ENCODE peak calls at places on chromosomes 3 and 15, in ten cellular contexts. One of them, this sample, is unnamed.

GRCh38 chr3:134008630-134009156 is 21.0 kb downstream of the SLCO2A1 start:
- DNase-seq in breast epithelium: peak; percentile 11
- DNase-seq in DND-41: no peak
- DNase-seq in left ventricle myocardium inferior: no peak
- DNase-seq in Caco-2: no peak
- DNase-seq in PC-3: peak; percentile 90
- DNase-seq in fibroblast of lung: peak; percentile 54
- DNase-seq in brain microvascular endothelial cell: peak; percentile 78
- DNase-seq in heart left ventricle: no peak
- DNase-seq in ascending aorta: no peak
- DNase-seq in this sample: peak; percentile 82

GRCh38 chr3:155572085-155572484 is 172.8 kb downstream of the PLCH1 start:
- DNase-seq in breast epithelium: no peak
- DNase-seq in DND-41: no peak
- DNase-seq in left ventricle myocardium inferior: no peak
- DNase-seq in Caco-2: no peak
- DNase-seq in PC-3: peak; percentile 24
- DNase-seq in fibroblast of lung: peak; percentile 44
- DNase-seq in brain microvascular endothelial cell: no peak
- DNase-seq in heart left ventricle: no peak
- DNase-seq in ascending aorta: no peak
- DNase-seq in this sample: peak; percentile 20

GRCh38 chr3:133472242-133472641 is 72.4 kb downstream of the BFSP2 start:
- DNase-seq in breast epithelium: no peak
- DNase-seq in DND-41: no peak
- DNase-seq in left ventricle myocardium inferior: no peak
- DNase-seq in Caco-2: no peak
- DNase-seq in PC-3: no peak
- DNase-seq in fibroblast of lung: peak; percentile 29
- DNase-seq in brain microvascular endothelial cell: no peak
- DNase-seq in heart left ventricle: peak; percentile 43
- DNase-seq in ascending aorta: no peak
- DNase-seq in this sample: no peak

GRCh38 chr3:89212614-89213013 is 105.2 kb downstream of the EPHA3 start:
- DNase-seq in breast epithelium: no peak
- DNase-seq in DND-41: no peak
- DNase-seq in left ventricle myocardium inferior: no peak
- DNase-seq in Caco-2: no peak
- DNase-seq in PC-3: no peak
- DNase-seq in fibroblast of lung: no peak
- DNase-seq in brain microvascular endothelial cell: no peak
- DNase-seq in heart left ventricle: no peak
- DNase-seq in ascending aorta: no peak
- DNase-seq in this sample: no peak

GRCh38 chr15:36960947-36961227 is 139.5 kb downstream of the MEIS2 start:
- DNase-seq in breast epithelium: no peak
- DNase-seq in DND-41: no peak
- DNase-seq in left ventricle myocardium inferior: no peak
- DNase-seq in Caco-2: no peak
- DNase-seq in PC-3: no peak
- DNase-seq in fibroblast of lung: no peak
- DNase-seq in brain microvascular endothelial cell: no peak
- DNase-seq in heart left ventricle: no peak
- DNase-seq in ascending aorta: no peak
- DNase-seq in this sample: no peak

GRCh38 chr3:187870360-187871203 is 125.3 kb upstream of the BCL6 start:
- DNase-seq in breast epithelium: no peak
- DNase-seq in DND-41: no peak
- DNase-seq in left ventricle myocardium inferior: no peak
- DNase-seq in Caco-2: no peak
- DNase-seq in PC-3: no peak
- DNase-seq in fibroblast of lung: no peak
- DNase-seq in brain microvascular endothelial cell: no peak
- DNase-seq in heart left ventricle: no peak
- DNase-seq in ascending aorta: no peak
- DNase-seq in this sample: no peak

GRCh38 chr3:4584537-4585249 is 91.5 kb downstream of the ITPR1 start:
- DNase-seq in breast epithelium: peak; percentile 33
- DNase-seq in DND-41: peak; percentile 41
- DNase-seq in left ventricle myocardium inferior: no peak
- DNase-seq in Caco-2: no peak
- DNase-seq in PC-3: no peak
- DNase-seq in fibroblast of lung: peak; percentile 72
- DNase-seq in brain microvascular endothelial cell: peak; percentile 25
- DNase-seq in heart left ventricle: no peak
- DNase-seq in ascending aorta: no peak
- DNase-seq in this sample: peak; percentile 73

GRCh38 chr3:52136513-52136912 is 17.7 kb downstream of the POC1A start:
- DNase-seq in breast epithelium: peak; percentile 73
- DNase-seq in DND-41: no peak
- DNase-seq in left ventricle myocardium inferior: no peak
- DNase-seq in Caco-2: no peak
- DNase-seq in PC-3: no peak
- DNase-seq in fibroblast of lung: peak; percentile 40
- DNase-seq in brain microvascular endothelial cell: no peak
- DNase-seq in heart left ventricle: peak; percentile 41
- DNase-seq in ascending aorta: no peak
- DNase-seq in this sample: no peak

GRCh38 chr15:73989001-73989798 is 2.9 kb downstream of the STOML1 start:
- DNase-seq in breast epithelium: peak; percentile 6
- DNase-seq in DND-41: no peak
- DNase-seq in left ventricle myocardium inferior: no peak
- DNase-seq in Caco-2: no peak
- DNase-seq in PC-3: peak; percentile 72
- DNase-seq in fibroblast of lung: peak; percentile 79
- DNase-seq in brain microvascular endothelial cell: peak; percentile 62
- DNase-seq in heart left ventricle: no peak
- DNase-seq in ascending aorta: no peak
- DNase-seq in this sample: peak; percentile 74

GRCh38 chr3:185900228-185900627 is 37.6 kb downstream of the TRA2B start:
- DNase-seq in breast epithelium: peak; percentile 45
- DNase-seq in DND-41: no peak
- DNase-seq in left ventricle myocardium inferior: no peak
- DNase-seq in Caco-2: no peak
- DNase-seq in PC-3: peak; percentile 99
- DNase-seq in fibroblast of lung: peak; percentile 76
- DNase-seq in brain microvascular endothelial cell: peak; percentile 95
- DNase-seq in heart left ventricle: no peak
- DNase-seq in ascending aorta: no peak
- DNase-seq in this sample: peak; percentile 84

GRCh38 chr3:98855811-98856400 is 45.6 kb downstream of the DCBLD2 start:
- DNase-seq in breast epithelium: no peak
- DNase-seq in DND-41: no peak
- DNase-seq in left ventricle myocardium inferior: no peak
- DNase-seq in Caco-2: no peak
- DNase-seq in PC-3: peak; percentile 86
- DNase-seq in fibroblast of lung: peak; percentile 94
- DNase-seq in brain microvascular endothelial cell: peak; percentile 77
- DNase-seq in heart left ventricle: no peak
- DNase-seq in ascending aorta: no peak
- DNase-seq in this sample: peak; percentile 93

GRCh38 chr3:143245692-143246091 is 126.1 kb downstream of the CHST2 start:
- DNase-seq in breast epithelium: no peak
- DNase-seq in DND-41: no peak
- DNase-seq in left ventricle myocardium inferior: no peak
- DNase-seq in Caco-2: no peak
- DNase-seq in PC-3: no peak
- DNase-seq in fibroblast of lung: no peak
- DNase-seq in brain microvascular endothelial cell: no peak
- DNase-seq in heart left ventricle: no peak
- DNase-seq in ascending aorta: no peak
- DNase-seq in this sample: no peak

GRCh38 chr3:132253262-132253878 is 63.8 kb upstream of the ACP3 start:
- DNase-seq in breast epithelium: no peak
- DNase-seq in DND-41: peak; percentile 5
- DNase-seq in left ventricle myocardium inferior: no peak
- DNase-seq in Caco-2: peak; percentile 48
- DNase-seq in PC-3: peak; percentile 77
- DNase-seq in fibroblast of lung: peak; percentile 86
- DNase-seq in brain microvascular endothelial cell: peak; percentile 51
- DNase-seq in heart left ventricle: no peak
- DNase-seq in ascending aorta: no peak
- DNase-seq in this sample: peak; percentile 86
- TF ChIP-seq CTCF in breast epithelium: peak; percentile 64
- TF ChIP-seq CTCF in DND-41: peak; percentile 77
- TF ChIP-seq CTCF in left ventricle myocardium inferior: peak; percentile 79
- TF ChIP-seq CTCF in Caco-2: peak; percentile 84
- TF ChIP-seq CTCF in PC-3: peak; percentile 77
- TF ChIP-seq CTCF in fibroblast of lung: peak; percentile 94
- TF ChIP-seq CTCF in brain microvascular endothelial cell: peak; percentile 79
- TF ChIP-seq CTCF in heart left ventricle: peak; percentile 56
- TF ChIP-seq CTCF in ascending aorta: peak; percentile 80
- TF ChIP-seq CTCF in this sample: peak; percentile 92

DNA sequence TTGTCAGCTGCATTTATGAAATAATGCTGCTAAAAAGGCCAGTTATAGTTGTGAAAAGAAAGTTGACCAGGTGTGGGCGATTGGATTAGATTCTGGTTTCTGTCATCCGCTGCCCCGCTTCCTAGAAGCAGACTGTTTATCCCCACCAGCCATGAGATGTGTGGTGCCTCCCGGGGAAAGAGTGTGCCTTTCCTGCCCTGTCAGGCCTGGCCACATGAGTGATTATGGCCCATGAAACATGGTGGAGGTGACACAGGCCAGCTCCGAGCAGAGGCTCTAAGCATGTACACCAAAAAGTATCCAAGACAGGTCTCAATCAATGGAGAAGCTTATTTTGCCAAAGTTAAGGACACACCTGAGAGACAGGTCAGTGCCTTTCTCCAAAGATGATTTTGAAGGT is 85.4 kb upstream of the ABHD2 start:
- DNase-seq in breast epithelium: no peak
- DNase-seq in DND-41: no peak
- DNase-seq in left ventricle myocardium inferior: no peak
- DNase-seq in Caco-2: no peak
- DNase-seq in PC-3: no peak
- DNase-seq in fibroblast of lung: no peak
- DNase-seq in brain microvascular endothelial cell: no peak
- DNase-seq in heart left ventricle: no peak
- DNase-seq in ascending aorta: no peak
- DNase-seq in this sample: no peak
- H3K4me3 ChIP-seq in breast epithelium: no peak overlapping the region
- H3K4me3 ChIP-seq in DND-41: no peak overlapping the region
- H3K4me3 ChIP-seq in left ventricle myocardium inferior: no peak overlapping the region
- H3K4me3 ChIP-seq in Caco-2: no peak overlapping the region
- H3K4me3 ChIP-seq in PC-3: no peak overlapping the region
- H3K4me3 ChIP-seq in fibroblast of lung: no peak overlapping the region
- H3K4me3 ChIP-seq in brain microvascular endothelial cell: no peak overlapping the region
- H3K4me3 ChIP-seq in heart left ventricle: no peak overlapping the region
- H3K4me3 ChIP-seq in ascending aorta: no peak overlapping the region
- H3K4me3 ChIP-seq in this sample: no peak overlapping the region

DNA sequence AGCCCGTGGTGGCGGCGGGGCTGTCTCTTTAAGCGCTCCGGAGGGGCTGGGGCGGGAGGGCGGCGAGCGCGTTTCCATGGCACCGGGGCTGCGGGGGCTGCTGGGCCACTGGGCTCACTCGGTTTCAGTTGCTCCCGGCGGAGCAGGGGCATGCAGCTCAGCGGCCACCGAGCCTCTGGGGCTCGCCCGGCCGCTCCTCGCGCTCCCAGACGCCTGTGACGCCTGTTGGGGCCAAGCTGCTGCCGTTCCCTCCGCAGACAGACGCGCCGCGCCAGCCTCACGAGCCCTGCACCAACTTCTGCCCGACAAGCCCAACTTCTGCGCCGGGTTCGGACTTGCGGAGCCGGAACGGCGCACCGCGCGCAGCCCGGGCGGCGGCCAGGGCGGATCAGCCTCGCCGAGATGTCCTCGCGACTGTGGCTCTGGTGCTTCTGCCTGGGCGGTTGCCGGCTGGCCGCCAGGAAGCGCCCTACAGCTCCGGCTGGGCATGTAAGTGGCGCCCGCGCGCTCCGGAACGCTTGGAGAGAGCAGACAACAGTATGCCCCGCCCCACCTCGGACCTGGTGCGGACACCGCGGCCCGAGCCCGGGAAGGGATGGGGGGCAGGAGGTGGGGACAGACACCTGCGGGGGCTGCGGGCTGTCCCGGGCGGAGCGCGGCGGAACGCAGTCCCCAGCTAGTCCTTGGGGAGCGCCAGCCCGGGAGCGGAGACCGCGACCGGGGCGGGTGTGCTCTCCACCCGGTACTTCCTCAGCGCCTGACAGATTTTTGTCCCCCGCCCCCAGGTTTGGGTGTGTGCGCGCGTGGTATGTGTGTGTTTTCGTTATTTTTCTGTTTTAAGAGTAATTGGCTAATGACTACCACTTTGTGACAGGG is 154.1 kb upstream of the GOLIM4 start:
- DNase-seq in breast epithelium: peak; percentile 40
- DNase-seq in DND-41: no peak
- DNase-seq in left ventricle myocardium inferior: peak; percentile 74
- DNase-seq in Caco-2: peak; percentile 81
- DNase-seq in PC-3: peak; percentile 77
- DNase-seq in fibroblast of lung: peak; percentile 77
- DNase-seq in brain microvascular endothelial cell: peak; percentile 70
- DNase-seq in heart left ventricle: peak; percentile 81
- DNase-seq in ascending aorta: peak; percentile 73
- DNase-seq in this sample: peak; percentile 69
- TF ChIP-seq CTCF in breast epithelium: no peak
- TF ChIP-seq CTCF in DND-41: no peak
- TF ChIP-seq CTCF in left ventricle myocardium inferior: peak; percentile 50
- TF ChIP-seq CTCF in Caco-2: peak; percentile 63
- TF ChIP-seq CTCF in PC-3: peak; percentile 58
- TF ChIP-seq CTCF in fibroblast of lung: peak; percentile 15
- TF ChIP-seq CTCF in brain microvascular endothelial cell: peak; percentile 70
- TF ChIP-seq CTCF in heart left ventricle: peak; percentile 17
- TF ChIP-seq CTCF in ascending aorta: peak; percentile 20
- TF ChIP-seq CTCF in this sample: peak; percentile 11

GRCh38 chr15:33188159-33188558 is 6.4 kb downstream of the FMN1 start:
- DNase-seq in breast epithelium: no peak
- DNase-seq in DND-41: no peak
- DNase-seq in left ventricle myocardium inferior: no peak
- DNase-seq in Caco-2: no peak
- DNase-seq in PC-3: no peak
- DNase-seq in fibroblast of lung: no peak
- DNase-seq in brain microvascular endothelial cell: no peak
- DNase-seq in heart left ventricle: no peak
- DNase-seq in ascending aorta: no peak
- DNase-seq in this sample: no peak

GRCh38 chr15:33191641-33192040 is 2.9 kb downstream of the FMN1 start:
- DNase-seq in breast epithelium: no peak
- DNase-seq in DND-41: no peak
- DNase-seq in left ventricle myocardium inferior: no peak
- DNase-seq in Caco-2: no peak
- DNase-seq in PC-3: no peak
- DNase-seq in fibroblast of lung: no peak
- DNase-seq in brain microvascular endothelial cell: no peak
- DNase-seq in heart left ventricle: no peak
- DNase-seq in ascending aorta: no peak
- DNase-seq in this sample: no peak

GRCh38 chr15:33190539-33190938 is 4.0 kb downstream of the FMN1 start:
- DNase-seq in breast epithelium: no peak
- DNase-seq in DND-41: no peak
- DNase-seq in left ventricle myocardium inferior: no peak
- DNase-seq in Caco-2: no peak
- DNase-seq in PC-3: no peak
- DNase-seq in fibroblast of lung: no peak
- DNase-seq in brain microvascular endothelial cell: no peak
- DNase-seq in heart left ventricle: no peak
- DNase-seq in ascending aorta: no peak
- DNase-seq in this sample: no peak

GRCh38 chr15:33183334-33183733 is 11.2 kb downstream of the FMN1 start:
- DNase-seq in breast epithelium: no peak
- DNase-seq in DND-41: no peak
- DNase-seq in left ventricle myocardium inferior: no peak
- DNase-seq in Caco-2: no peak
- DNase-seq in PC-3: no peak
- DNase-seq in fibroblast of lung: no peak
- DNase-seq in brain microvascular endothelial cell: no peak
- DNase-seq in heart left ventricle: no peak
- DNase-seq in ascending aorta: no peak
- DNase-seq in this sample: no peak

GRCh38 chr15:33188654-33189257 is 5.8 kb downstream of the FMN1 start:
- DNase-seq in breast epithelium: no peak
- DNase-seq in DND-41: no peak
- DNase-seq in left ventricle myocardium inferior: no peak
- DNase-seq in Caco-2: no peak
- DNase-seq in PC-3: no peak
- DNase-seq in fibroblast of lung: no peak
- DNase-seq in brain microvascular endothelial cell: no peak
- DNase-seq in heart left ventricle: no peak
- DNase-seq in ascending aorta: no peak
- DNase-seq in this sample: no peak
- H3K4me3 ChIP-seq in breast epithelium: no peak overlapping the region
- H3K4me3 ChIP-seq in DND-41: no peak overlapping the region
- H3K4me3 ChIP-seq in left ventricle myocardium inferior: no peak overlapping the region
- H3K4me3 ChIP-seq in Caco-2: no peak overlapping the region
- H3K4me3 ChIP-seq in PC-3: no peak overlapping the region
- H3K4me3 ChIP-seq in fibroblast of lung: no peak overlapping the region
- H3K4me3 ChIP-seq in brain microvascular endothelial cell: no peak overlapping the region
- H3K4me3 ChIP-seq in heart left ventricle: no peak overlapping the region
- H3K4me3 ChIP-seq in ascending aorta: no peak overlapping the region
- H3K4me3 ChIP-seq in this sample: no peak overlapping the region

This sample was measured in fibroblast of pulmonary artery.